ENCODE peak calls at places on chromosome 21, in six cellular contexts. One of them, this sample, is unnamed.

GRCh38 chr21:31543191-31543590 is 116.3 kb upstream of the SOD1 start:
- DNase-seq in HCT116: no peak
- DNase-seq in colonic mucosa: no peak
- DNase-seq in vagina: no peak
- DNase-seq in GM12878: no peak
- DNase-seq in AG09309: peak
- DNase-seq in this sample: no peak

GRCh38 chr21:35343046-35343816 is 294.1 kb upstream of the RUNX1 start:
- DNase-seq in GM12878: no peak
- DNase-seq in colonic mucosa: no peak
- DNase-seq in vagina: no peak
- DNase-seq in AG09309: no peak
- DNase-seq in HCT116: no peak
- DNase-seq in this sample: no peak

GRCh38 chr21:35508389-35508888 is 459.3 kb upstream of the RUNX1 start:
- DNase-seq in vagina: no peak
- DNase-seq in GM12878: no peak
- DNase-seq in colonic mucosa: peak
- DNase-seq in AG09309: peak
- DNase-seq in HCT116: peak
- DNase-seq in this sample: no peak

GRCh38 chr21:32015740-32016139 is 142.9 kb downstream of the HUNK start:
- DNase-seq in vagina: no peak
- DNase-seq in AG09309: no peak
- DNase-seq in HCT116: no peak
- DNase-seq in GM12878: peak
- DNase-seq in colonic mucosa: no peak
- DNase-seq in this sample: no peak

GRCh38 chr21:30582850-30583249 is 7.3 kb downstream of the KRTAP22-2 start:
- DNase-seq in vagina: no peak
- DNase-seq in AG09309: no peak
- DNase-seq in colonic mucosa: no peak
- DNase-seq in HCT116: no peak
- DNase-seq in GM12878: no peak
- DNase-seq in this sample: no peak

GRCh38 chr21:26966360-26966977 is 419 bp downstream of the ADAMTS5 start:
- DNase-seq in vagina: no peak
- DNase-seq in AG09309: no peak
- DNase-seq in HCT116: no peak
- DNase-seq in colonic mucosa: no peak
- DNase-seq in GM12878: no peak
- DNase-seq in this sample: no peak

GRCh38 chr21:16046625-16047340 is 317.0 kb downstream of the USP25 start:
- DNase-seq in vagina: no peak
- DNase-seq in AG09309: peak
- DNase-seq in GM12878: no peak
- DNase-seq in HCT116: no peak
- DNase-seq in colonic mucosa: no peak
- DNase-seq in this sample: no peak

GRCh38 chr21:31552826-31553225 is 106.7 kb upstream of the SOD1 start:
- DNase-seq in HCT116: no peak
- DNase-seq in GM12878: no peak
- DNase-seq in vagina: no peak
- DNase-seq in colonic mucosa: no peak
- DNase-seq in AG09309: no peak
- DNase-seq in this sample: no peak

GRCh38 chr21:34545079-34545884 is 33.3 kb upstream of the KCNE1 start:
- DNase-seq in colonic mucosa: peak
- DNase-seq in vagina: no peak
- DNase-seq in GM12878: peak
- DNase-seq in AG09309: no peak
- DNase-seq in HCT116: peak
- DNase-seq in this sample: peak

GRCh38 chr21:27805696-27806095 is 838.8 kb upstream of the ADAMTS5 start:
- DNase-seq in GM12878: no peak
- DNase-seq in vagina: no peak
- DNase-seq in AG09309: no peak
- DNase-seq in colonic mucosa: no peak
- DNase-seq in HCT116: no peak
- DNase-seq in this sample: no peak

GRCh38 chr21:35398366-35398982 is 349.4 kb upstream of the RUNX1 start:
- DNase-seq in vagina: no peak
- DNase-seq in GM12878: no peak
- DNase-seq in colonic mucosa: no peak
- DNase-seq in HCT116: no peak
- DNase-seq in AG09309: no peak
- DNase-seq in this sample: no peak

GRCh38 chr21:18840239-18840638 is 436.7 kb upstream of the TMPRSS15 start:
- DNase-seq in vagina: no peak
- DNase-seq in AG09309: no peak
- DNase-seq in GM12878: no peak
- DNase-seq in HCT116: peak
- DNase-seq in colonic mucosa: no peak
- DNase-seq in this sample: no peak

GRCh38 chr21:17671733-17672132 is 59.0 kb upstream of the BTG3 start:
- DNase-seq in AG09309: no peak
- DNase-seq in GM12878: no peak
- DNase-seq in colonic mucosa: no peak
- DNase-seq in vagina: no peak
- DNase-seq in HCT116: no peak
- DNase-seq in this sample: no peak

GRCh38 chr21:31162827-31163226 is 124.6 kb upstream of the KRTAP19-8 start:
- DNase-seq in HCT116: no peak
- DNase-seq in colonic mucosa: no peak
- DNase-seq in GM12878: no peak
- DNase-seq in vagina: no peak
- DNase-seq in AG09309: no peak
- DNase-seq in this sample: no peak

GRCh38 chr21:16891821-16892220 is 621.0 kb upstream of the CXADR start:
- DNase-seq in GM12878: no peak
- DNase-seq in AG09309: peak
- DNase-seq in vagina: no peak
- DNase-seq in HCT116: no peak
- DNase-seq in colonic mucosa: no peak
- DNase-seq in this sample: peak

GRCh38 chr21:16536661-16537359 is 807.0 kb downstream of the USP25 start:
- DNase-seq in AG09309: no peak
- DNase-seq in colonic mucosa: no peak
- DNase-seq in vagina: no peak
- DNase-seq in HCT116: no peak
- DNase-seq in GM12878: no peak
- DNase-seq in this sample: no peak

GRCh38 chr21:32306021-32306780 is 7.5 kb downstream of the MRAP start:
- DNase-seq in colonic mucosa: peak
- DNase-seq in vagina: no peak
- DNase-seq in GM12878: no peak
- DNase-seq in HCT116: no peak
- DNase-seq in AG09309: no peak
- DNase-seq in this sample: no peak

GRCh38 chr21:15279484-15279883 is 214.7 kb upstream of the NRIP1 start:
- DNase-seq in AG09309: no peak
- DNase-seq in GM12878: no peak
- DNase-seq in HCT116: no peak
- DNase-seq in colonic mucosa: no peak
- DNase-seq in vagina: no peak
- DNase-seq in this sample: no peak

GRCh38 chr21:16007933-16008332 is 278.2 kb downstream of the USP25 start:
- DNase-seq in colonic mucosa: no peak
- DNase-seq in vagina: no peak
- DNase-seq in AG09309: no peak
- DNase-seq in HCT116: no peak
- DNase-seq in GM12878: no peak
- DNase-seq in this sample: no peak

GRCh38 chr21:35113064-35113463 is 64.0 kb upstream of the RUNX1 start:
- DNase-seq in HCT116: no peak
- DNase-seq in colonic mucosa: no peak
- DNase-seq in GM12878: no peak
- DNase-seq in vagina: no peak
- DNase-seq in AG09309: no peak
- DNase-seq in this sample: no peak

GRCh38 chr21:31972622-31973021 is 99.8 kb downstream of the HUNK start:
- DNase-seq in HCT116: no peak
- DNase-seq in vagina: no peak
- DNase-seq in GM12878: no peak
- DNase-seq in colonic mucosa: no peak
- DNase-seq in AG09309: no peak
- DNase-seq in this sample: no peak

GRCh38 chr21:15408089-15408488 is 321.7 kb upstream of the USP25 start:
- DNase-seq in GM12878: no peak
- DNase-seq in HCT116: no peak
- DNase-seq in vagina: no peak
- DNase-seq in colonic mucosa: no peak
- DNase-seq in AG09309: no peak
- DNase-seq in this sample: no peak

GRCh38 chr21:35349378-35350080 is 300.4 kb upstream of the RUNX1 start:
- DNase-seq in AG09309: no peak
- DNase-seq in vagina: no peak
- DNase-seq in colonic mucosa: no peak
- DNase-seq in HCT116: no peak
- DNase-seq in GM12878: no peak
- DNase-seq in this sample: no peak

GRCh38 chr21:28016571-28016970 is 976.1 kb downstream of the LTN1 start:
- DNase-seq in vagina: no peak
- DNase-seq in HCT116: no peak
- DNase-seq in AG09309: no peak
- DNase-seq in GM12878: no peak
- DNase-seq in colonic mucosa: no peak
- DNase-seq in this sample: no peak

GRCh38 chr21:44653656-44654575 is 543 bp downstream of the KRTAP12-4 start:
- DNase-seq in HCT116: no peak
- DNase-seq in GM12878: no peak
- DNase-seq in vagina: no peak
- DNase-seq in AG09309: no peak
- DNase-seq in colonic mucosa: no peak
- DNase-seq in this sample: no peak

GRCh38 chr21:21897275-21897883 is 899.2 kb downstream of the NCAM2 start:
- DNase-seq in HCT116: no peak
- DNase-seq in GM12878: no peak
- DNase-seq in AG09309: no peak
- DNase-seq in colonic mucosa: no peak
- DNase-seq in vagina: no peak
- DNase-seq in this sample: no peak

GRCh38 chr21:25887166-25887565 is 152.4 kb downstream of the GABPA start:
- DNase-seq in HCT116: no peak
- DNase-seq in GM12878: no peak
- DNase-seq in colonic mucosa: peak
- DNase-seq in AG09309: no peak
- DNase-seq in vagina: no peak
- DNase-seq in this sample: no peak
- TF ChIP-seq CTCF in HCT116: peak
- TF ChIP-seq CTCF in GM12878: no peak
- TF ChIP-seq CTCF in colonic mucosa: no peak
- TF ChIP-seq CTCF in AG09309: peak
- TF ChIP-seq CTCF in vagina: no peak
- TF ChIP-seq CTCF in this sample: peak

GRCh38 chr21:41207401-41208388 is 39.7 kb downstream of the BACE2 start:
- DNase-seq in AG09309: peak
- DNase-seq in HCT116: no peak
- DNase-seq in GM12878: no peak
- DNase-seq in vagina: no peak
- DNase-seq in colonic mucosa: peak
- DNase-seq in this sample: peak
- H3K4me3 ChIP-seq in AG09309: no peak
- H3K4me3 ChIP-seq in HCT116: no peak
- H3K4me3 ChIP-seq in GM12878: no peak
- H3K4me3 ChIP-seq in vagina: no peak
- H3K4me3 ChIP-seq in colonic mucosa: no peak
- H3K4me3 ChIP-seq in this sample: peak

DNA sequence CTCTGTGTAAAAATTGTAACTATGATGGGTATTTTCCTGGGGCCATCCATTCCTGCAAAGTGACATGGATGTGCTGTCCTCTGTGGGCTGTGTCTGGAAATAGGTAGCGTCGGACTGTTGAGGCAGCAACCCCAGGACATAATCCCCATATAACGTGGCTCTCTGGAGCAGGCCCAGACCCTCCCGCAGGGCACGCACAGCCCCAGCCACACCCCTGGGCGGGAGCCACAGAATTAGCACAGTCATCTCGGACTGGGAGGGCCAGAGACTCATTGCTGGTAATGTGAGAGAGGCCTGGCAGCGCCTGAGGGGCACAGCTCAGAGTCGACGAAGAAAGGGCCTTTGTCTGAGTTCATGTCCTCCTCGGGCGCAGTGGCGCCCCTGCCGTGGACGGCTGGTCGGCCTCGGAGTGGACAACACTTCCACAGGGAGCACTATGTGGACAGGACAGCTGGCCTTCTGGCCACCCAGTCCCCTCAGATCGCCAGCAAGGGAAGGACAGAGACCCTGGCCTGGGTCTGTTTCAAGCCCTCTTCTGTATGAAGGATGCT is 20.1 kb downstream of the SIM2 start:
- DNase-seq in AG09309: no peak
- DNase-seq in GM12878: no peak
- DNase-seq in colonic mucosa: peak
- DNase-seq in HCT116: peak
- DNase-seq in vagina: no peak
- DNase-seq in this sample: no peak
- TF ChIP-seq CTCF in AG09309: no peak
- TF ChIP-seq CTCF in GM12878: no peak
- TF ChIP-seq CTCF in colonic mucosa: no peak
- TF ChIP-seq CTCF in HCT116: no peak
- TF ChIP-seq CTCF in vagina: no peak
- TF ChIP-seq CTCF in this sample: no peak

GRCh38 chr21:38496224-38496623 is 2.1 kb downstream of the ERG start:
- DNase-seq in AG09309: no peak
- DNase-seq in HCT116: no peak
- DNase-seq in colonic mucosa: no peak
- DNase-seq in vagina: no peak
- DNase-seq in GM12878: no peak
- DNase-seq in this sample: no peak

GRCh38 chr21:38493549-38494253 is 4.6 kb downstream of the ERG start:
- DNase-seq in HCT116: no peak
- DNase-seq in colonic mucosa: no peak
- DNase-seq in GM12878: no peak
- DNase-seq in vagina: no peak
- DNase-seq in AG09309: no peak
- DNase-seq in this sample: no peak

GRCh38 chr21:38494688-38495087 is 3.6 kb downstream of the ERG start:
- DNase-seq in AG09309: no peak
- DNase-seq in colonic mucosa: no peak
- DNase-seq in vagina: no peak
- DNase-seq in GM12878: no peak
- DNase-seq in HCT116: no peak
- DNase-seq in this sample: no peak

GRCh38 chr21:38494254-38494648 is 4.0 kb downstream of the ERG start:
- DNase-seq in AG09309: no peak
- DNase-seq in vagina: no peak
- DNase-seq in GM12878: no peak
- DNase-seq in HCT116: no peak
- DNase-seq in colonic mucosa: no peak
- DNase-seq in this sample: no peak

DNA sequence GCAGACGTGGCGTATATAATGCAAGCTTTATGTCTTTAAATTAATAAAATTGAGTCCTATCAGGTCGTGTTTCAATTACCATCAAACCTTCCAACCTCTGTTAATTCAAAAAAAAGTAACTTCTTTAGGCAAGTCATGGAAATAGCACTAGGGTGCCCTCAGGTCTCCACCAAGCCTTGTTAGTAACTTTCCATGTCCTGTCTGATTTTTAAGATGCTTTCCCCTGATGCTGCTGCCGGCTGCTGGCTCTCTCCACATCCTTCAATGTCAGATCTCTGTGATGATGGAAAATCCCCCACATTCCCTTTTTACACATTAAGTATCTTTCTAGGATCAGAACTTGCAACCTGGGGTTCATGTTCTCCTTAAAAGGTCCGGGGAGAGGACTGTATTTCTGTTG is 3.0 kb downstream of the ERG start:
- DNase-seq in colonic mucosa: no peak
- DNase-seq in GM12878: no peak
- DNase-seq in HCT116: no peak
- DNase-seq in vagina: no peak
- DNase-seq in AG09309: no peak
- DNase-seq in this sample: no peak
- H3K4me3 ChIP-seq in colonic mucosa: no peak
- H3K4me3 ChIP-seq in GM12878: no peak
- H3K4me3 ChIP-seq in HCT116: no peak
- H3K4me3 ChIP-seq in vagina: no peak
- H3K4me3 ChIP-seq in AG09309: no peak
- H3K4me3 ChIP-seq in this sample: no peak